ENCODE peak calls at places on chromosome 19, in eight cellular contexts. V, W, I, J, Y, L, D and E are unnamed samples.

GRCh38 chr19:14770136-14770535 is 8.2 kb downstream of the ADGRE2 start:
- DNase-seq in V (no peak), L (no peak), I (no peak), W (no peak), J (no peak), Y (no peak), D (no peak), E (no peak)

GRCh38 chr19:48474084-48474592 is 5.0 kb downstream of the CYTH2 start:
- DNase-seq in Y (no peak), J (no peak), I (no peak), L (no peak), V (no peak), W (no peak), D (no peak), E (no peak)

GRCh38 chr19:11234486-11235075 is 4.8 kb upstream of the ANGPTL8 start:
- DNase-seq in L (no peak), Y (no peak), I (no peak), W (no peak), D (no peak), J (no peak), V (no peak), E (no peak)

GRCh38 chr19:18388328-18389094 is 2.6 kb downstream of the GDF15 start:
- DNase-seq in D (peak), Y (peak), V (peak), J (peak), L (peak), W (peak), I (peak), E (peak)

GRCh38 chr19:10952809-10953208 is 8.0 kb upstream of the SMARCA4 start:
- DNase-seq in I (no peak), L (no peak), W (no peak), V (no peak), D (no peak), J (no peak), Y (no peak), E (no peak)

GRCh38 chr19:16714702-16715294 is 4.8 kb upstream of the NWD1 start:
- DNase-seq in W (peak), D (peak), Y (peak), I (peak), V (peak), L (peak), J (no peak), E (peak)

GRCh38 chr19:991174-991931 is 7.2 kb downstream of the WDR18 start:
- DNase-seq in D (peak), J (no peak), V (peak), L (no peak), I (peak), Y (peak), W (peak), E (peak)

GRCh38 chr19:55497777-55498176 is 9.5 kb downstream of the SSC5D start:
- DNase-seq in V (no peak), D (no peak), L (no peak), J (no peak), Y (no peak), I (no peak), W (no peak), E (no peak)

GRCh38 chr19:58395220-58395978 is at the start of gene RNF225:
- DNase-seq in V (no peak), I (no peak), L (no peak), J (no peak), Y (peak), W (no peak), D (no peak), E (peak)

GRCh38 chr19:44553478-44554171 is 24.1 kb upstream of the CEACAM20 start:
- DNase-seq in L (no peak), W (no peak), I (no peak), J (no peak), V (no peak), Y (no peak), D (peak), E (no peak)

GRCh38 chr19:56707821-56708220 is 36.3 kb upstream of the ZNF835 start:
- DNase-seq in Y (no peak), W (no peak), V (no peak), L (peak), I (no peak), J (no peak), D (no peak), E (no peak)

GRCh38 chr19:34365463-34366401 is 736 bp downstream of the GPI start:
- DNase-seq in Y (peak), D (peak), V (no peak), W (peak), I (no peak), L (peak), J (no peak), E (peak)

GRCh38 chr19:18423258-18424020 is 4.2 kb downstream of the SSBP4 start:
- DNase-seq in D (no peak), J (no peak), Y (no peak), L (no peak), V (no peak), W (no peak), I (no peak), E (no peak)

GRCh38 chr19:17579523-17580244 is 24.2 kb downstream of the COLGALT1 start:
- DNase-seq in I (no peak), J (no peak), Y (peak), L (no peak), W (peak), D (peak), V (no peak), E (peak)

GRCh38 chr19:5335593-5335992 is 5.0 kb downstream of the PTPRS start:
- DNase-seq in I (no peak), J (no peak), L (no peak), W (no peak), V (no peak), D (no peak), Y (no peak), E (no peak)

GRCh38 chr19:57282011-57282636 is 1.8 kb downstream of the ZNF460 start:
- DNase-seq in Y (no peak), W (no peak), J (no peak), I (no peak), L (no peak), D (no peak), V (no peak), E (no peak)

GRCh38 chr19:16258440-16258903 is 60.8 kb downstream of the AP1M1 start:
- DNase-seq in J (no peak), W (no peak), I (no peak), V (no peak), Y (no peak), D (peak), L (peak), E (no peak)

GRCh38 chr19:52748336-52748950 is 13.6 kb upstream of the ZNF611 start:
- DNase-seq in V (no peak), L (no peak), W (peak), Y (peak), I (no peak), J (no peak), D (peak), E (no peak)

GRCh38 chr19:7870571-7871279 is 3.5 kb downstream of the PRR36 start:
- DNase-seq in W (peak), L (peak), V (peak), Y (peak), J (no peak), D (peak), I (no peak), E (peak)

GRCh38 chr19:8512991-8513686 is 828 bp downstream of the ZNF414 start:
- DNase-seq in I (no peak), J (no peak), D (no peak), W (no peak), L (no peak), V (no peak), Y (no peak), E (no peak)

GRCh38 chr19:58182577-58182988 is 278 bp upstream of the ZNF274 start:
- DNase-seq in L (no peak), D (no peak), J (no peak), W (no peak), V (peak), Y (no peak), I (peak), E (no peak)

GRCh38 chr19:35436477-35437141 is 11.4 kb upstream of the FFAR2 start:
- DNase-seq in I (no peak), V (no peak), L (no peak), J (no peak), Y (peak), W (peak), D (peak), E (no peak)

GRCh38 chr19:3034845-3035541 is 5.9 kb upstream of the TLE2 start:
- DNase-seq in Y (no peak), L (no peak), I (no peak), W (peak), V (peak), D (peak), J (no peak), E (no peak)

GRCh38 chr19:48804496-48804895 is 6.3 kb downstream of the BCAT2 start:
- DNase-seq in Y (no peak), I (no peak), W (no peak), V (no peak), L (no peak), D (no peak), J (no peak), E (no peak)

GRCh38 chr19:4624301-4624700 is 15.0 kb upstream of the TNFAIP8L1 start:
- DNase-seq in W (no peak), V (no peak), I (no peak), D (no peak), J (no peak), L (no peak), Y (no peak), E (no peak)

GRCh38 chr19:8113017-8113416 is 36.4 kb downstream of the FBN3 start:
- DNase-seq in Y (no peak), L (no peak), W (no peak), V (no peak), I (no peak), D (no peak), J (no peak), E (no peak)

GRCh38 chr19:55197531-55197930 is 11.8 kb downstream of the PTPRH start:
- DNase-seq in Y (peak), J (no peak), I (no peak), L (no peak), W (peak), D (peak), V (no peak), E (no peak)

GRCh38 chr19:33260628-33261418 is 35.2 kb upstream of the SLC7A10 start:
- DNase-seq in Y (no peak), D (no peak), W (no peak), V (no peak), I (no peak), J (no peak), L (no peak), E (no peak)

GRCh38 chr19:7622933-7623685 is 6.2 kb downstream of the XAB2 start:
- DNase-seq in Y (no peak), L (no peak), J (no peak), W (no peak), D (no peak), I (no peak), V (no peak), E (peak)

GRCh38 chr19:1069009-1069779 is 2.2 kb downstream of the ARHGAP45 start:
- DNase-seq in J (no peak), D (no peak), L (no peak), Y (no peak), I (no peak), W (no peak), V (peak), E (no peak)

GRCh38 chr19:10288662-10289166 is 1.0 kb upstream of the ICAM5 start:
- DNase-seq in W (peak), D (peak), L (peak), J (no peak), V (no peak), I (no peak), Y (peak), E (peak)

GRCh38 chr19:40466219-40467006 is at the start of gene SPTBN4:
- DNase-seq in W (no peak), L (peak), D (no peak), Y (no peak), I (peak), J (no peak), V (peak), E (no peak)

GRCh38 chr19:42201489-42202289 is 15.8 kb downstream of the DEDD2 start:
- DNase-seq in J (no peak), W (no peak), Y (no peak), V (peak), L (no peak), I (no peak), D (no peak), E (no peak)

GRCh38 chr19:55451522-55452380 is 8.7 kb upstream of the SHISA7 start:
- DNase-seq in L (peak), D (no peak), V (peak), I (no peak), Y (no peak), J (no peak), W (no peak), E (no peak)

GRCh38 chr19:41351339-41352245 is 2.1 kb downstream of the TGFB1 start:
- DNase-seq in V (peak), J (no peak), L (peak), W (peak), Y (no peak), I (peak), D (peak), E (peak)

GRCh38 chr19:3480383-3481091 is at the start of gene SMIM24:
- DNase-seq in V (no peak), L (no peak), D (no peak), Y (no peak), W (no peak), I (no peak), J (no peak), E (no peak)

GRCh38 chr19:3573162-3573857 is 566 bp downstream of the HMG20B start:
- DNase-seq in J (no peak), D (no peak), L (no peak), V (no peak), Y (no peak), W (no peak), I (no peak), E (peak)

GRCh38 chr19:40147693-40148347 is 43.4 kb upstream of the MAP3K10 start:
- DNase-seq in I (no peak), V (no peak), Y (peak), D (peak), J (no peak), W (peak), L (no peak), E (peak)

GRCh38 chr19:54660967-54661366 is 1.8 kb upstream of the LILRB4 start:
- DNase-seq in D (no peak), Y (no peak), W (no peak), I (no peak), V (no peak), L (no peak), J (no peak), E (no peak)